ENCODE peak calls at places on chromosomes 7 and 10, in six cellular contexts. A is cardiac muscle cell; E is fibroblast of the aortic adventitia; G is activated CD8-positive, alpha-beta T cell treated with anti-CD3 and anti-CD28 coated beads for 36 hours; F is psoas muscle; T is heart left ventricle. Z is an unnamed sample.

GRCh38 chr7:155374276-155375252 is 76.9 kb downstream of the INSIG1 start:
- DNase-seq in A (no peak), E (no peak), G (no peak), F (no peak), T (peak; percentile 54), Z (no peak)

GRCh38 chr7:149369497-149369896 is 91.4 kb downstream of the ZNF777 start:
- DNase-seq in A (no peak), E (no peak), G (no peak), F (no peak), T (no peak), Z (no peak)

GRCh38 chr10:17056781-17057191 is 72.8 kb downstream of the CUBN start:
- DNase-seq in A (peak; percentile 57), E (peak; percentile 93), G (no peak), F (no peak), T (no peak), Z (no peak)

GRCh38 chr10:104274762-104275721 is 6.1 kb downstream of the GSTO2 start:
- DNase-seq in A (peak; percentile 49), E (peak; percentile 33), G (peak; percentile 59), F (peak; percentile 61), T (peak; percentile 65), Z (peak; percentile 58)

GRCh38 chr10:110524864-110525242 is 27.1 kb downstream of the DUSP5 start:
- DNase-seq in A (no peak), E (no peak), G (no peak), F (no peak), T (no peak), Z (no peak)

GRCh38 chr7:71343039-71343438 is 211.1 kb downstream of the GALNT17 start:
- DNase-seq in A (no peak), E (no peak), G (no peak), F (no peak), T (no peak), Z (no peak)

GRCh38 chr10:308572-309085 is 173.4 kb downstream of the ZMYND11 start:
- DNase-seq in A (no peak), E (no peak), G (no peak), F (no peak), T (no peak), Z (no peak)

GRCh38 chr10:69866688-69867461 is 65.2 kb downstream of the COL13A1 start:
- DNase-seq in A (peak; percentile 91), E (peak; percentile 89), G (no peak), F (peak; percentile 37), T (no peak), Z (no peak)

GRCh38 chr7:78368781-78369180 is 570.2 kb downstream of the PHTF2 start:
- DNase-seq in A (no peak), E (no peak), G (no peak), F (no peak), T (no peak), Z (no peak)

GRCh38 chr7:4235596-4235995 is 446.5 kb upstream of the FOXK1 start:
- DNase-seq in A (no peak), E (no peak), G (no peak), F (no peak), T (no peak), Z (no peak)

GRCh38 chr7:7103343-7104313 is 78.7 kb upstream of the C1GALT1 start:
- DNase-seq in A (peak; percentile 85), E (peak; percentile 91), G (no peak), F (no peak), T (no peak), Z (peak; percentile 65)

GRCh38 chr10:77252380-77252779 is 385.2 kb downstream of the KCNMA1 start:
- DNase-seq in A (no peak), E (no peak), G (no peak), F (no peak), T (no peak), Z (no peak)

GRCh38 chr10:77253665-77254064 is 383.9 kb downstream of the KCNMA1 start:
- DNase-seq in A (no peak), E (no peak), G (no peak), F (no peak), T (no peak), Z (no peak)

GRCh38 chr10:77253037-77253436 is 384.6 kb downstream of the KCNMA1 start:
- DNase-seq in A (no peak), E (no peak), G (no peak), F (no peak), T (no peak), Z (no peak)

GRCh38 chr10:77249901-77250459 is 387.6 kb downstream of the KCNMA1 start:
- DNase-seq in A (no peak), E (peak; percentile 42), G (no peak), F (no peak), T (no peak), Z (no peak)

DNA sequence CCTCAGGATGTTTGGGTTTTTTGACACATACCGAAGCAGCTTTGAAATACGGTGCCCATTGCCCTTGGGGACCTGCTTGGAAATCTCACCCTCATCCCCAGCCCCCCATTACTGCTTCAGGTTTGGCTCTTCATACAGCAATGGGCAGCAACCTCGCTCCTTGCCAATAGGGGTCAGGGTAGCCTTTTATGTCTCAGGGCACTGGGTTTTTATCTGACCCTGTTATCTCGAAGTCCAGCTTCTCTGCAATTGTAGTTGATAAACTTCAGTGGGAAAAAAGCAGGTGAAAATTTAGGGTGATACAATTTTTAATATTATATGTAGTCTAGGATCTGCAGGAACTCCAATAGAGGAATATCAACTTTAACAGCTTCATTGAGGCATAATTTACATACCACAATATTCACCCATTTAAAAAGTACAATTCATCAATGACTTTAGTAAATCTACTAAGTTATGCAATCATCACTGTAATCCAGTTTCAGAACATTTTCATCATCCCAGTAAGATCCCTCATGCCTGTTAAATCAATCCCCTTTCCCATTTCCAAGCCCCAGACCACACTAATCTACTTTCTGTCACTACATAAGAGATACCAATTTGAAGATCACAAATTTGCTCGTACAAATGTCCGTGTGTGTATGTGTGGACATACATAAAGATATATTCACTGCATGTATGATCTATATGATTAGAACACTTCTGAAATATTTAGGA is 386.2 kb downstream of the KCNMA1 start:
- DNase-seq in A (peak; percentile 34), E (peak; percentile 53), G (peak; percentile 62), F (no peak), T (no peak), Z (no peak)
- TF ChIP-seq CTCF in A (peak; percentile 64), E (peak; percentile 58), G (peak; percentile 67), F (peak; percentile 31), T (peak; percentile 24), Z (no peak)

DNA sequence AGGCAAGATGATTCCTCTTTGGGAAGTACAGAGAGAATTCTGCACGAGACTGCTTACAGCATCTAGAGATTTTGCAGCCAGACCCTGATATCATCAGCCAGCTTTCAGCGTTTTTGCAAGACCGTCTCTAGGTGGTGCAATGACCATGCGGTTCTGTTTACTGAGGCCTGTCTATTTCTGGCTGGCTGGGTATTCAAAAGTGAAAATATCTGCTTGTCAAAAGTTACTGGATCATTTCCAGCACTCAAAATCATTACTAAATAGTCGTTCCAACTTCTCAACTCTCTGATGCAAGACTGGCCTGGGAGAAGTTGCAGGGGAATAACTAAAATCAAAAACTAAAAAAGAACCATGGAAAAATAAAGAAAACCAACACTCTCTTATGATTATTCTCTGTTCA is 240.1 kb downstream of the ELMO1 start:
- DNase-seq in A (peak; percentile 96), E (peak; percentile 93), G (peak; percentile 9), F (peak; percentile 63), T (no peak), Z (peak; percentile 58)
- TF ChIP-seq CTCF in A (peak; percentile 61), E (peak; percentile 44), G (no peak), F (peak; percentile 21), T (peak; percentile 73), Z (peak; percentile 62)

GRCh38 chr7:30251708-30252329 is 32.6 kb upstream of the ZNRF2 start:
- DNase-seq in A (no peak), E (no peak), G (no peak), F (no peak), T (no peak), Z (no peak)
- TF ChIP-seq CTCF in A (no peak), E (no peak), G (no peak), F (no peak), T (no peak), Z (no peak)

GRCh38 chr7:159027091-159027802 is 117.4 kb downstream of the VIPR2 start:
- DNase-seq in A (no peak), E (no peak), G (no peak), F (no peak), T (no peak), Z (no peak)
- TF ChIP-seq CTCF in A (no peak), E (no peak), G (no peak), F (no peak), T (no peak), Z (no peak)

DNA sequence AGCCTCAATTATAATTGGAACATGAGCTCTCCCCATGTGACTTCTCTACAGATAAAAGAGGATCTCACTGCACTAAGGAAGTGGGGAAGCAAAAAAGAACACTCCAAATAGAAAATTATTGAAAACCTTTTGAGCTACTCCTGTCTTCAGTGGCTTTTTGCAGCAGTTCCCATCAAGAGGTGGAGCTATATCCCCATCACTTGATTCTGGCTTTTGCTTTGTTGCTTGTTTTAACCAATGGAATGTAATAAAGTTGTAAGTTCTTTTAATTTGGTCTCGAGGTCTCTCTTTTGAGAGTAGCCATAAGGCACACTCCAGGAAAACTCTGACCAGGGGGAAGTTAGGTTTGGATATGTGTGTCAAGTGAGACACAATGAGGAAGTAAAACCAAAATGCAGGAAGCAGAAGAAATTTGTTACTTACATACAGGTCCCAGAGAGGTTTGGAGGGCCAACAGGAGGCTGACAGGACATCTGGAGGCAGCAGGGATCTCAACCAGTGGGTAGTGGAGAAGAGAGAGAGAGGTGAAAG is 569.4 kb downstream of the HTR7 start:
- DNase-seq in A (peak; percentile 70), E (peak; percentile 67), G (no peak), F (no peak), T (no peak), Z (no peak)
- TF ChIP-seq CTCF in A (peak; percentile 39), E (peak; percentile 46), G (no peak), F (no peak), T (no peak), Z (no peak)

GRCh38 chr7:19982841-19983835 is 209.7 kb upstream of the TMEM196 start:
- DNase-seq in A (peak; percentile 82), E (peak; percentile 93), G (peak; percentile 34), F (no peak), T (no peak), Z (no peak)
- TF ChIP-seq CTCF in A (peak; percentile 48), E (peak; percentile 53), G (no peak), F (peak; percentile 11), T (peak; percentile 35), Z (peak; percentile 43)

DNA sequence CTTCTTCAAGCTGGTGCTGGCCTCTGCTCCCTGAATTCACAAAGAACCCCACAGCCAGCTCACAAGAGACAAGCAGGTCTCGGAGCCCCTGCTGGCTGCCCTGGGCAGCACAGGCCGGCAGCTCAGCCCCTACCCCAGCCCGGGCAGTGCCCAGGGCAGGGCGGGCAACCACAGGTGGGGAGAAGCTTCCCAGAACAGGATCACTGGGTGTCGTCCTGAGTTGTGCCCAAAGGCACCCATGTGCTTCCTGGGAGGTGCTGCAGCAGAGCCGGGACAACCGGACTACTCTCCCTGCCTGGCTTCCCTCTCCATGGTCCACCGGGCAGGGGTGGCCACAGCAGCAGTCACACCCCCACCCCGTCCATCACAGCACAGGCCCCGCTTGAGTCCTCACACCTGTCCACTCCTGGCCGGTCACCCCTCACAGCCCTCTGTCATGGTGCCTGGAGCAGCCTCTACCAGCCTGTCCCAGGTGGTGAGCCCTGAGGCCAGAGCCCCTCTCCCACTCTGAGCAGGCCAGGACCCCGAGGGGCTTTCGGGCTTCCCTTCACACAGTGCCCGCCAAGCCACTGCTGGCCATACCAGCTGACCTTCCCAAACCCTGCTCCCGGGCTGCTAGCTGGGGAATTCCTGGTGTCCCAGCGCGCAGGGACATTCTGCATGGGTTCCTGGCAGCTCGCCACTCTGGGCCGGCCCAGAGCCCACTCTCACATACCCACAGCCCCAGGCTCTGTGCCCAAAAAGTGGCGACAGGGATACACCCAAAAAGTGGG is 3.1 kb downstream of the RASGEF1A start:
- DNase-seq in A (no peak), E (no peak), G (no peak), F (no peak), T (peak; percentile 57), Z (no peak)
- TF ChIP-seq CTCF in A (peak; percentile 22), E (peak; percentile 13), G (no peak), F (no peak), T (no peak), Z (no peak)